ENCODE peak calls at places on chromosomes 11 and 22, in six cellular contexts. One of them, this sample, is unnamed. For H3K4me1, the result is how much of the 10 kb centered on the place peaks cover.

GRCh38 chr11:12235549-12235944 is 125.2 kb downstream of the MICAL2 start:
- DNase-seq in heart left ventricle: no peak
- DNase-seq in lower lobe of right lung: no peak
- DNase-seq in A673: no peak
- DNase-seq in effector memory CD4-positive, alpha-beta T cell: no peak
- DNase-seq in CD8-positive, alpha-beta memory T cell: no peak
- DNase-seq in this sample: no peak

GRCh38 chr11:103699216-103699615 is 337.2 kb upstream of the DDI1 start:
- DNase-seq in lower lobe of right lung: no peak
- DNase-seq in CD8-positive, alpha-beta memory T cell: no peak
- DNase-seq in A673: peak
- DNase-seq in effector memory CD4-positive, alpha-beta T cell: no peak
- DNase-seq in heart left ventricle: no peak
- DNase-seq in this sample: no peak

GRCh38 chr22:19431641-19432091 is at the start of gene HIRA:
- DNase-seq in CD8-positive, alpha-beta memory T cell: peak
- DNase-seq in effector memory CD4-positive, alpha-beta T cell: peak
- DNase-seq in heart left ventricle: peak
- DNase-seq in lower lobe of right lung: peak
- DNase-seq in A673: peak
- DNase-seq in this sample: no peak

GRCh38 chr22:31944700-31945477 is 554 bp downstream of the YWHAH start:
- DNase-seq in lower lobe of right lung: peak
- DNase-seq in CD8-positive, alpha-beta memory T cell: peak
- DNase-seq in effector memory CD4-positive, alpha-beta T cell: peak
- DNase-seq in A673: no peak
- DNase-seq in heart left ventricle: peak
- DNase-seq in this sample: no peak

GRCh38 chr22:31130873-31131272 is 8.1 kb downstream of the INPP5J start:
- DNase-seq in heart left ventricle: no peak
- DNase-seq in CD8-positive, alpha-beta memory T cell: no peak
- DNase-seq in lower lobe of right lung: no peak
- DNase-seq in effector memory CD4-positive, alpha-beta T cell: no peak
- DNase-seq in A673: no peak
- DNase-seq in this sample: no peak

GRCh38 chr11:8361206-8361605 is 97.5 kb upstream of the LMO1 start:
- DNase-seq in effector memory CD4-positive, alpha-beta T cell: no peak
- DNase-seq in heart left ventricle: no peak
- DNase-seq in lower lobe of right lung: no peak
- DNase-seq in CD8-positive, alpha-beta memory T cell: no peak
- DNase-seq in A673: no peak
- DNase-seq in this sample: no peak

GRCh38 chr11:13761712-13762111 is 93.2 kb downstream of the FAR1 start:
- DNase-seq in A673: no peak
- DNase-seq in effector memory CD4-positive, alpha-beta T cell: no peak
- DNase-seq in heart left ventricle: no peak
- DNase-seq in lower lobe of right lung: no peak
- DNase-seq in CD8-positive, alpha-beta memory T cell: no peak
- DNase-seq in this sample: no peak

GRCh38 chr11:45182902-45183301 is 36.5 kb downstream of the PRDM11 start:
- DNase-seq in CD8-positive, alpha-beta memory T cell: no peak
- DNase-seq in heart left ventricle: no peak
- DNase-seq in A673: peak
- DNase-seq in effector memory CD4-positive, alpha-beta T cell: no peak
- DNase-seq in lower lobe of right lung: no peak
- DNase-seq in this sample: no peak

GRCh38 chr22:46795140-46795539 is 32.7 kb downstream of the TBC1D22A start:
- DNase-seq in lower lobe of right lung: no peak
- DNase-seq in A673: no peak
- DNase-seq in effector memory CD4-positive, alpha-beta T cell: no peak
- DNase-seq in CD8-positive, alpha-beta memory T cell: no peak
- DNase-seq in heart left ventricle: no peak
- DNase-seq in this sample: no peak

GRCh38 chr11:73178092-73178539 is 36.0 kb upstream of the FCHSD2 start:
- DNase-seq in heart left ventricle: peak
- DNase-seq in CD8-positive, alpha-beta memory T cell: peak
- DNase-seq in effector memory CD4-positive, alpha-beta T cell: peak
- DNase-seq in A673: peak
- DNase-seq in lower lobe of right lung: peak
- DNase-seq in this sample: peak

GRCh38 chr11:65498042-65498726 is 661 bp upstream of the MALAT1 start:
- DNase-seq in effector memory CD4-positive, alpha-beta T cell: peak
- DNase-seq in lower lobe of right lung: no peak
- DNase-seq in A673: peak
- DNase-seq in heart left ventricle: no peak
- DNase-seq in CD8-positive, alpha-beta memory T cell: peak
- DNase-seq in this sample: no peak

GRCh38 chr22:19898831-19899567 is 42.6 kb upstream of the COMT start:
- DNase-seq in CD8-positive, alpha-beta memory T cell: no peak
- DNase-seq in A673: no peak
- DNase-seq in heart left ventricle: peak
- DNase-seq in effector memory CD4-positive, alpha-beta T cell: no peak
- DNase-seq in lower lobe of right lung: no peak
- DNase-seq in this sample: no peak

GRCh38 chr11:64016512-64016911 is 19.2 kb upstream of the FLRT1 start:
- DNase-seq in CD8-positive, alpha-beta memory T cell: no peak
- DNase-seq in lower lobe of right lung: no peak
- DNase-seq in heart left ventricle: no peak
- DNase-seq in A673: no peak
- DNase-seq in effector memory CD4-positive, alpha-beta T cell: no peak
- DNase-seq in this sample: no peak

GRCh38 chr11:121464352-121464946 is 11.7 kb upstream of the SORL1-AS1 start:
- DNase-seq in lower lobe of right lung: no peak
- DNase-seq in effector memory CD4-positive, alpha-beta T cell: peak
- DNase-seq in heart left ventricle: peak
- DNase-seq in A673: peak
- DNase-seq in CD8-positive, alpha-beta memory T cell: peak
- DNase-seq in this sample: no peak

GRCh38 chr22:41256898-41257260 is 16.1 kb upstream of the CHADL start:
- DNase-seq in effector memory CD4-positive, alpha-beta T cell: no peak
- DNase-seq in heart left ventricle: no peak
- DNase-seq in lower lobe of right lung: no peak
- DNase-seq in A673: no peak
- DNase-seq in CD8-positive, alpha-beta memory T cell: no peak
- DNase-seq in this sample: no peak

GRCh38 chr11:1847941-1848639 is 4.8 kb upstream of the LSP1 start:
- DNase-seq in lower lobe of right lung: no peak
- DNase-seq in A673: no peak
- DNase-seq in heart left ventricle: no peak
- DNase-seq in CD8-positive, alpha-beta memory T cell: no peak
- DNase-seq in effector memory CD4-positive, alpha-beta T cell: no peak
- DNase-seq in this sample: no peak

GRCh38 chr22:32723632-32724031 is 77.9 kb upstream of the TIMP3 start:
- DNase-seq in effector memory CD4-positive, alpha-beta T cell: no peak
- DNase-seq in heart left ventricle: peak
- DNase-seq in lower lobe of right lung: peak
- DNase-seq in CD8-positive, alpha-beta memory T cell: no peak
- DNase-seq in A673: no peak
- DNase-seq in this sample: no peak

GRCh38 chr22:37068859-37069258 is 17.3 kb downstream of the KCTD17 start:
- DNase-seq in effector memory CD4-positive, alpha-beta T cell: no peak
- DNase-seq in heart left ventricle: no peak
- DNase-seq in A673: no peak
- DNase-seq in lower lobe of right lung: no peak
- DNase-seq in CD8-positive, alpha-beta memory T cell: no peak
- DNase-seq in this sample: no peak

GRCh38 chr11:57349491-57350274 is 11.5 kb downstream of the P2RX3 start:
- DNase-seq in A673: peak
- DNase-seq in CD8-positive, alpha-beta memory T cell: peak
- DNase-seq in lower lobe of right lung: peak
- DNase-seq in effector memory CD4-positive, alpha-beta T cell: peak
- DNase-seq in heart left ventricle: peak
- DNase-seq in this sample: no peak

GRCh38 chr11:64885367-64886286 is 7.2 kb upstream of the EHD1 start:
- DNase-seq in A673: peak
- DNase-seq in effector memory CD4-positive, alpha-beta T cell: no peak
- DNase-seq in CD8-positive, alpha-beta memory T cell: no peak
- DNase-seq in lower lobe of right lung: no peak
- DNase-seq in heart left ventricle: no peak
- DNase-seq in this sample: no peak

GRCh38 chr11:5476184-5476819 is 12.2 kb upstream of the OR52D1 start:
- DNase-seq in lower lobe of right lung: no peak
- DNase-seq in CD8-positive, alpha-beta memory T cell: peak
- DNase-seq in heart left ventricle: no peak
- DNase-seq in A673: peak
- DNase-seq in effector memory CD4-positive, alpha-beta T cell: peak
- DNase-seq in this sample: no peak

GRCh38 chr11:47983464-47984397 is 3.4 kb downstream of the PTPRJ start:
- DNase-seq in heart left ventricle: no peak
- DNase-seq in effector memory CD4-positive, alpha-beta T cell: no peak
- DNase-seq in A673: no peak
- DNase-seq in CD8-positive, alpha-beta memory T cell: no peak
- DNase-seq in lower lobe of right lung: no peak
- DNase-seq in this sample: no peak

GRCh38 chr22:26768986-26769385 is 111.6 kb downstream of the MIAT start:
- DNase-seq in CD8-positive, alpha-beta memory T cell: no peak
- DNase-seq in A673: peak
- DNase-seq in heart left ventricle: no peak
- DNase-seq in effector memory CD4-positive, alpha-beta T cell: no peak
- DNase-seq in lower lobe of right lung: no peak
- DNase-seq in this sample: no peak

GRCh38 chr22:19723165-19723989 is at the start of gene GP1BB:
- DNase-seq in lower lobe of right lung: peak
- DNase-seq in effector memory CD4-positive, alpha-beta T cell: no peak
- DNase-seq in CD8-positive, alpha-beta memory T cell: no peak
- DNase-seq in heart left ventricle: peak
- DNase-seq in A673: no peak
- DNase-seq in this sample: no peak

GRCh38 chr22:35914665-35915476 is 113.8 kb downstream of the RBFOX2 start:
- DNase-seq in CD8-positive, alpha-beta memory T cell: no peak
- DNase-seq in effector memory CD4-positive, alpha-beta T cell: no peak
- DNase-seq in heart left ventricle: no peak
- DNase-seq in lower lobe of right lung: no peak
- DNase-seq in A673: peak
- DNase-seq in this sample: no peak

GRCh38 chr11:131696584-131697120 is 326.2 kb downstream of the NTM start:
- DNase-seq in heart left ventricle: no peak
- DNase-seq in lower lobe of right lung: no peak
- DNase-seq in CD8-positive, alpha-beta memory T cell: no peak
- DNase-seq in effector memory CD4-positive, alpha-beta T cell: no peak
- DNase-seq in A673: no peak
- DNase-seq in this sample: no peak

GRCh38 chr11:64314805-64315561 is 2.4 kb downstream of the TRMT112 start:
- DNase-seq in CD8-positive, alpha-beta memory T cell: no peak
- DNase-seq in lower lobe of right lung: no peak
- DNase-seq in A673: no peak
- DNase-seq in heart left ventricle: no peak
- DNase-seq in effector memory CD4-positive, alpha-beta T cell: no peak
- DNase-seq in this sample: no peak

DNA sequence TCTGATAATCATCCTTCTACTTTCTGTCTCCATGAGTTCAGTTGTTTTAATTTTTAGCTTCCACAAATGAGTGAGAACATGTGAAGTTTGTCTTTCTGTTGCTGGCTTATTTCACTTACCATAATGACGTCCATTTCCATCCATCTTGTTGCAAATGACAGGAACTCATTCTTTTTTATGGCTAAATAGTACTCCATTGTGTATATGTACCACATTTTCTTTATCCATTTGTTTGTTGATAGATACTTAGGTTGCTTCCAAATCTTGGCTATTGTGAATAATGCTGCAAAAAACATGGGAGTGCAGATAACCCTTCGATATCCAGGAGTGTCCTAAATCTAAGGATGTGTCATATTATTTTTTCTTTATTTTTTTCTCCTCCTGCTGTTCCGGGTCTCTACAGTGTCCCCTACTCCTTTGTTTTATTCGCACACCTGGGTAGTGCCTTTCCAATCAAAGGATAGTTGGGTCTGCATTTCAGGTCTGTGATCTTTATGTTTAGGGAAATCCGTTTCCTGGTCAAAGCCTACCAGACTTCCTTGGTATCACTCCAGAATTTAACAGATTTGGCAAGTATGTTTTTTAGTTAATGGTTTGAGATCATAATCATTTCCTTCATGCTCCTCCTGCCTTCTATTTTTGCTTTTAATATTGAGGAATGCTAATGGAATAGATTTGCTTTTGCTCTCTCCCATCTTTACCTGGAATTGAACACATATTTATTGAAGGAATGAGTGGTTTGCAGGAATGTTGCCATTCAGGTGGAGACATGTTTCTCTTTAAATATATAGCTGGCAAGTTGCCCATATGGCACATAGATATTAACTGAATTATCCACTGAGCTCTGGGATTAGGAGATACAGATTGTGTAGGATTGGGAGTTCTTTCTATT is 53.7 kb downstream of the ARHGEF12 start:
- DNase-seq in heart left ventricle: no peak
- DNase-seq in lower lobe of right lung: no peak
- DNase-seq in effector memory CD4-positive, alpha-beta T cell: no peak
- DNase-seq in CD8-positive, alpha-beta memory T cell: no peak
- DNase-seq in A673: no peak
- DNase-seq in this sample: no peak
- H3K4me1 ChIP-seq in heart left ventricle: under half
- H3K4me1 ChIP-seq in lower lobe of right lung: under half
- H3K4me1 ChIP-seq in effector memory CD4-positive, alpha-beta T cell: under half
- H3K4me1 ChIP-seq in CD8-positive, alpha-beta memory T cell: under half
- H3K4me1 ChIP-seq in A673: under half
- H3K4me1 ChIP-seq in this sample: under half

GRCh38 chr11:118915941-118916841 is 9.5 kb downstream of the BCL9L start:
- DNase-seq in heart left ventricle: no peak
- DNase-seq in A673: no peak
- DNase-seq in CD8-positive, alpha-beta memory T cell: no peak
- DNase-seq in effector memory CD4-positive, alpha-beta T cell: no peak
- DNase-seq in lower lobe of right lung: no peak
- DNase-seq in this sample: no peak

GRCh38 chr11:118918128-118918685 is 7.5 kb downstream of the BCL9L start:
- DNase-seq in effector memory CD4-positive, alpha-beta T cell: no peak
- DNase-seq in heart left ventricle: no peak
- DNase-seq in lower lobe of right lung: peak
- DNase-seq in CD8-positive, alpha-beta memory T cell: no peak
- DNase-seq in A673: peak
- DNase-seq in this sample: no peak

GRCh38 chr11:118915396-118915795 is 10.3 kb downstream of the BCL9L start:
- DNase-seq in A673: no peak
- DNase-seq in heart left ventricle: no peak
- DNase-seq in lower lobe of right lung: no peak
- DNase-seq in CD8-positive, alpha-beta memory T cell: no peak
- DNase-seq in effector memory CD4-positive, alpha-beta T cell: no peak
- DNase-seq in this sample: no peak

GRCh38 chr11:118917488-118918127 is 8.1 kb downstream of the BCL9L start:
- DNase-seq in A673: peak
- DNase-seq in CD8-positive, alpha-beta memory T cell: peak
- DNase-seq in lower lobe of right lung: peak
- DNase-seq in heart left ventricle: no peak
- DNase-seq in effector memory CD4-positive, alpha-beta T cell: peak
- DNase-seq in this sample: no peak

GRCh38 chr11:118916842-118917388 is 8.8 kb downstream of the BCL9L start:
- DNase-seq in effector memory CD4-positive, alpha-beta T cell: no peak
- DNase-seq in lower lobe of right lung: no peak
- DNase-seq in heart left ventricle: no peak
- DNase-seq in A673: peak
- DNase-seq in CD8-positive, alpha-beta memory T cell: no peak
- DNase-seq in this sample: no peak
- H3K4me1 ChIP-seq in effector memory CD4-positive, alpha-beta T cell: half or more
- H3K4me1 ChIP-seq in lower lobe of right lung: half or more
- H3K4me1 ChIP-seq in heart left ventricle: half or more
- H3K4me1 ChIP-seq in A673: half or more
- H3K4me1 ChIP-seq in CD8-positive, alpha-beta memory T cell: half or more
- H3K4me1 ChIP-seq in this sample: half or more

GRCh38 chr11:68436985-68437926 is 23.3 kb upstream of the PPP6R3 start:
- DNase-seq in heart left ventricle: no peak
- DNase-seq in effector memory CD4-positive, alpha-beta T cell: no peak
- DNase-seq in A673: peak
- DNase-seq in CD8-positive, alpha-beta memory T cell: no peak
- DNase-seq in lower lobe of right lung: no peak
- DNase-seq in this sample: no peak
- H3K4me1 ChIP-seq in heart left ventricle: under half
- H3K4me1 ChIP-seq in effector memory CD4-positive, alpha-beta T cell: under half
- H3K4me1 ChIP-seq in A673: half or more
- H3K4me1 ChIP-seq in CD8-positive, alpha-beta memory T cell: under half
- H3K4me1 ChIP-seq in lower lobe of right lung: under half
- H3K4me1 ChIP-seq in this sample: under half

GRCh38 chr11:24161587-24161986 is 335.3 kb upstream of the LUZP2 start:
- DNase-seq in lower lobe of right lung: no peak
- DNase-seq in A673: no peak
- DNase-seq in CD8-positive, alpha-beta memory T cell: no peak
- DNase-seq in heart left ventricle: no peak
- DNase-seq in effector memory CD4-positive, alpha-beta T cell: no peak
- DNase-seq in this sample: no peak
- H3K4me1 ChIP-seq in lower lobe of right lung: under half
- H3K4me1 ChIP-seq in A673: under half
- H3K4me1 ChIP-seq in CD8-positive, alpha-beta memory T cell: under half
- H3K4me1 ChIP-seq in heart left ventricle: under half
- H3K4me1 ChIP-seq in effector memory CD4-positive, alpha-beta T cell: under half
- H3K4me1 ChIP-seq in this sample: under half

This sample was measured in esophagus squamous epithelium.